ENCODE peak calls at places on chromosomes 5 and 9, in seven cellular contexts. T, J, M, H, R, U and B are unnamed samples.
A peak's percentile ranks its signal among the peaks of the same experiment; 100 is the strongest.

GRCh38 chr5:153031326-153031725 is 459.1 kb upstream of the GRIA1 start:
- DNase-seq in T (no peak), J (no peak), M (no peak), H (no peak), R (no peak), U (no peak), B (no peak)

GRCh38 chr9:80995759-80996158 is 693.6 kb downstream of the TLE1 start:
- DNase-seq in T (peak; percentile 53), J (no peak), M (no peak), H (no peak), R (no peak), U (no peak), B (no peak)

GRCh38 chr9:96009690-96010477 is 134.4 kb downstream of the ERCC6L2 start:
- DNase-seq in T (peak; percentile 78), J (peak; percentile 57), M (no peak), H (peak; percentile 65), R (peak; percentile 62), U (peak; percentile 59), B (no peak)

GRCh38 chr5:119515192-119515591 is 62.9 kb downstream of the HSD17B4 start:
- DNase-seq in T (no peak), J (no peak), M (no peak), H (no peak), R (no peak), U (no peak), B (no peak)

GRCh38 chr5:122656107-122656506 is 118.8 kb upstream of the SNX2 start:
- DNase-seq in T (no peak), J (no peak), M (no peak), H (no peak), R (no peak), U (no peak), B (no peak)

GRCh38 chr9:33443504-33444154 is 3.8 kb downstream of the AQP3 start:
- DNase-seq in T (no peak), J (no peak), M (no peak), H (no peak), R (no peak), U (no peak), B (no peak)

GRCh38 chr9:117718701-117719100 is 14.5 kb downstream of the TLR4 start:
- DNase-seq in T (no peak), J (no peak), M (no peak), H (no peak), R (no peak), U (no peak), B (no peak)

GRCh38 chr5:80738466-80738865 is 83.7 kb upstream of the DHFR start:
- DNase-seq in T (no peak), J (no peak), M (no peak), H (no peak), R (no peak), U (no peak), B (no peak)

GRCh38 chr5:133015466-133015865 is 10.9 kb downstream of the ZCCHC10 start:
- DNase-seq in T (no peak), J (no peak), M (no peak), H (no peak), R (no peak), U (no peak), B (no peak)

GRCh38 chr9:36781532-36781931 is 208.8 kb downstream of the MELK start:
- DNase-seq in T (peak; percentile 78), J (no peak), M (no peak), H (no peak), R (peak; percentile 18), U (no peak), B (no peak)

GRCh38 chr9:128412120-128412790 is 8.4 kb upstream of the CERCAM start:
- DNase-seq in T (peak; percentile 36), J (peak; percentile 52), M (peak; percentile 30), H (peak; percentile 44), R (no peak), U (peak; percentile 41), B (peak; percentile 85)

GRCh38 chr9:133683494-133684460 is 47.6 kb downstream of the DBH start:
- DNase-seq in T (no peak), J (peak; percentile 75), M (no peak), H (peak; percentile 71), R (no peak), U (peak; percentile 53), B (no peak)

GRCh38 chr9:28234899-28235277 is 661.6 kb upstream of the C9orf72 start:
- DNase-seq in T (peak; percentile 90), J (no peak), M (no peak), H (no peak), R (peak; percentile 81), U (no peak), B (no peak)

GRCh38 chr5:86917117-86917579 is 299.4 kb downstream of the COX7C start:
- DNase-seq in T (peak; percentile 19), J (no peak), M (no peak), H (no peak), R (no peak), U (no peak), B (peak; percentile 9)

GRCh38 chr9:127174386-127175318 is 52.2 kb upstream of the ANGPTL2 start:
- DNase-seq in T (no peak), J (no peak), M (no peak), H (no peak), R (no peak), U (no peak), B (no peak)

GRCh38 chr5:96175090-96175489 is 213.4 kb upstream of the ELL2 start:
- DNase-seq in T (peak; percentile 18), J (no peak), M (peak; percentile 28), H (no peak), R (no peak), U (no peak), B (no peak)

GRCh38 chr9:127683723-127684122 is 23.1 kb upstream of the CFAP157 start:
- DNase-seq in T (peak; percentile 6), J (no peak), M (no peak), H (no peak), R (no peak), U (no peak), B (no peak)

GRCh38 chr5:107589520-107590193 is 81.1 kb downstream of the EFNA5 start:
- DNase-seq in T (no peak), J (no peak), M (no peak), H (no peak), R (no peak), U (no peak), B (no peak)